ENCODE peak calls at places on chromosomes 4 and X, in seven cellular contexts. One of them, this sample, is unnamed.

GRCh38 chr4:792729-793108 is 33.2 kb downstream of the CPLX1 start:
- DNase-seq in astrocyte: no peak
- DNase-seq in IMR-90: no peak
- DNase-seq in activated T-cell treated with anti-CD3 and anti-CD28 coated beads, Interleukin-2, amount 50 U/mL, for 4 hours: no peak
- DNase-seq in naive B cell: no peak
- DNase-seq in iris pigment epithelial cell: no peak
- DNase-seq in H9: no peak
- DNase-seq in this sample: no peak

GRCh38 chr4:145545538-145546224 is 64.0 kb downstream of the SMAD1 start:
- DNase-seq in astrocyte: peak
- DNase-seq in IMR-90: peak
- DNase-seq in activated T-cell treated with anti-CD3 and anti-CD28 coated beads, Interleukin-2, amount 50 U/mL, for 4 hours: no peak
- DNase-seq in naive B cell: no peak
- DNase-seq in iris pigment epithelial cell: peak
- DNase-seq in H9: no peak
- DNase-seq in this sample: no peak

GRCh38 chr4:81165853-81166430 is 49.1 kb downstream of the PRKG2 start:
- DNase-seq in astrocyte: no peak
- DNase-seq in IMR-90: peak
- DNase-seq in activated T-cell treated with anti-CD3 and anti-CD28 coated beads, Interleukin-2, amount 50 U/mL, for 4 hours: no peak
- DNase-seq in naive B cell: no peak
- DNase-seq in iris pigment epithelial cell: peak
- DNase-seq in H9: no peak
- DNase-seq in this sample: no peak

GRCh38 chrX:115968436-115969252 is 201.9 kb upstream of the AGTR2 start:
- DNase-seq in astrocyte: peak
- DNase-seq in IMR-90: no peak
- DNase-seq in activated T-cell treated with anti-CD3 and anti-CD28 coated beads, Interleukin-2, amount 50 U/mL, for 4 hours: no peak
- DNase-seq in naive B cell: no peak
- DNase-seq in iris pigment epithelial cell: peak
- DNase-seq in H9: peak
- DNase-seq in this sample: peak

GRCh38 chr4:120749445-120750151 is 172.9 kb downstream of the PRDM5 start:
- DNase-seq in astrocyte: no peak
- DNase-seq in IMR-90: no peak
- DNase-seq in activated T-cell treated with anti-CD3 and anti-CD28 coated beads, Interleukin-2, amount 50 U/mL, for 4 hours: no peak
- DNase-seq in naive B cell: peak
- DNase-seq in iris pigment epithelial cell: no peak
- DNase-seq in H9: no peak
- DNase-seq in this sample: no peak

GRCh38 chr4:8316911-8317351 is 47.4 kb downstream of the HTRA3 start:
- DNase-seq in astrocyte: no peak
- DNase-seq in IMR-90: no peak
- DNase-seq in activated T-cell treated with anti-CD3 and anti-CD28 coated beads, Interleukin-2, amount 50 U/mL, for 4 hours: no peak
- DNase-seq in naive B cell: no peak
- DNase-seq in iris pigment epithelial cell: no peak
- DNase-seq in H9: peak
- DNase-seq in this sample: no peak

GRCh38 chr4:15042529-15043167 is 40.4 kb downstream of the CPEB2 start:
- DNase-seq in astrocyte: peak
- DNase-seq in IMR-90: no peak
- DNase-seq in activated T-cell treated with anti-CD3 and anti-CD28 coated beads, Interleukin-2, amount 50 U/mL, for 4 hours: no peak
- DNase-seq in naive B cell: no peak
- DNase-seq in iris pigment epithelial cell: no peak
- DNase-seq in H9: no peak
- DNase-seq in this sample: no peak

GRCh38 chr4:38717604-38718003 is 53.6 kb downstream of the KLF3 start:
- DNase-seq in astrocyte: peak
- DNase-seq in IMR-90: peak
- DNase-seq in activated T-cell treated with anti-CD3 and anti-CD28 coated beads, Interleukin-2, amount 50 U/mL, for 4 hours: no peak
- DNase-seq in naive B cell: no peak
- DNase-seq in iris pigment epithelial cell: peak
- DNase-seq in H9: no peak
- DNase-seq in this sample: no peak

GRCh38 chr4:155566241-155566823 is 100.3 kb upstream of the GUCY1A1 start:
- DNase-seq in astrocyte: no peak
- DNase-seq in IMR-90: peak
- DNase-seq in activated T-cell treated with anti-CD3 and anti-CD28 coated beads, Interleukin-2, amount 50 U/mL, for 4 hours: no peak
- DNase-seq in naive B cell: no peak
- DNase-seq in iris pigment epithelial cell: peak
- DNase-seq in H9: no peak
- DNase-seq in this sample: no peak

GRCh38 chr4:41679991-41680390 is 68.5 kb downstream of the PHOX2B start:
- DNase-seq in astrocyte: peak
- DNase-seq in IMR-90: peak
- DNase-seq in activated T-cell treated with anti-CD3 and anti-CD28 coated beads, Interleukin-2, amount 50 U/mL, for 4 hours: no peak
- DNase-seq in naive B cell: no peak
- DNase-seq in iris pigment epithelial cell: no peak
- DNase-seq in H9: no peak
- DNase-seq in this sample: no peak

GRCh38 chr4:183337349-183337748 is 15.1 kb upstream of the CLDN24 start:
- DNase-seq in astrocyte: no peak
- DNase-seq in IMR-90: no peak
- DNase-seq in activated T-cell treated with anti-CD3 and anti-CD28 coated beads, Interleukin-2, amount 50 U/mL, for 4 hours: no peak
- DNase-seq in naive B cell: no peak
- DNase-seq in iris pigment epithelial cell: peak
- DNase-seq in H9: no peak
- DNase-seq in this sample: no peak

GRCh38 chr4:154014401-154015105 is 225.7 kb upstream of the SFRP2 start:
- DNase-seq in astrocyte: no peak
- DNase-seq in IMR-90: no peak
- DNase-seq in activated T-cell treated with anti-CD3 and anti-CD28 coated beads, Interleukin-2, amount 50 U/mL, for 4 hours: no peak
- DNase-seq in naive B cell: no peak
- DNase-seq in iris pigment epithelial cell: no peak
- DNase-seq in H9: no peak
- DNase-seq in this sample: no peak

GRCh38 chr4:25888781-25889180 is 25.2 kb upstream of the SMIM20 start:
- DNase-seq in astrocyte: peak
- DNase-seq in IMR-90: peak
- DNase-seq in activated T-cell treated with anti-CD3 and anti-CD28 coated beads, Interleukin-2, amount 50 U/mL, for 4 hours: no peak
- DNase-seq in naive B cell: no peak
- DNase-seq in iris pigment epithelial cell: peak
- DNase-seq in H9: no peak
- DNase-seq in this sample: no peak

GRCh38 chr4:139030614-139031235 is 15.1 kb downstream of the NOCT start:
- DNase-seq in astrocyte: peak
- DNase-seq in IMR-90: peak
- DNase-seq in activated T-cell treated with anti-CD3 and anti-CD28 coated beads, Interleukin-2, amount 50 U/mL, for 4 hours: peak
- DNase-seq in naive B cell: peak
- DNase-seq in iris pigment epithelial cell: peak
- DNase-seq in H9: peak
- DNase-seq in this sample: peak

GRCh38 chr4:129342820-129343219 is 246.9 kb downstream of the C4orf33 start:
- DNase-seq in astrocyte: peak
- DNase-seq in IMR-90: peak
- DNase-seq in activated T-cell treated with anti-CD3 and anti-CD28 coated beads, Interleukin-2, amount 50 U/mL, for 4 hours: no peak
- DNase-seq in naive B cell: no peak
- DNase-seq in iris pigment epithelial cell: peak
- DNase-seq in H9: no peak
- DNase-seq in this sample: no peak

GRCh38 chr4:175125410-175126068 is 207.4 kb downstream of the ADAM29 start:
- DNase-seq in astrocyte: no peak
- DNase-seq in IMR-90: no peak
- DNase-seq in activated T-cell treated with anti-CD3 and anti-CD28 coated beads, Interleukin-2, amount 50 U/mL, for 4 hours: no peak
- DNase-seq in naive B cell: no peak
- DNase-seq in iris pigment epithelial cell: peak
- DNase-seq in H9: no peak
- DNase-seq in this sample: no peak